ENCODE peak calls at places on chromosomes 7 and 10, in seven cellular contexts. M is GM12878, C is HepG2, B is H1, Q is K562, E is GM12892, F is GM12891. S is an unnamed sample.
A peak's percentile ranks its signal among the peaks of the same experiment; 100 is the strongest.

GRCh38 chr10:111112333-111112732 is 35.5 kb downstream of the ADRA2A start:
- DNase-seq in M (no peak), C (no peak), B (no peak), Q (no peak), E (no peak), F (no peak), S (no peak)

GRCh38 chr10:47381427-47382379 is 2.4 kb downstream of the ZNF488 start:
- DNase-seq in M (no peak), C (no peak), B (no peak), Q (no peak), E (no peak), F (no peak), S (peak; percentile 7)

GRCh38 chr10:29465384-29465783 is 169.4 kb downstream of the SVIL start:
- DNase-seq in M (no peak), C (peak; percentile 14), B (no peak), Q (no peak), E (no peak), F (no peak), S (no peak)

GRCh38 chr7:78605131-78605530 is 806.6 kb downstream of the PHTF2 start:
- DNase-seq in M (no peak), C (no peak), B (no peak), Q (no peak), E (no peak), F (no peak), S (no peak)

GRCh38 chr7:28081016-28081415 is 99.6 kb downstream of the JAZF1 start:
- DNase-seq in M (no peak), C (no peak), B (no peak), Q (no peak), E (no peak), F (no peak), S (peak; percentile 31)

GRCh38 chr10:102714621-102715455 is at the start of gene SFXN2:
- DNase-seq in M (no peak), C (no peak), B (no peak), Q (no peak), E (peak; percentile 38), F (no peak), S (no peak)

GRCh38 chr7:53397911-53398310 is 362.5 kb downstream of the POM121L12 start:
- DNase-seq in M (no peak), C (no peak), B (no peak), Q (no peak), E (no peak), F (no peak), S (no peak)

GRCh38 chr10:36351159-36351558 is 709.1 kb upstream of the FZD8 start:
- DNase-seq in M (no peak), C (no peak), B (no peak), Q (no peak), E (no peak), F (no peak), S (no peak)

GRCh38 chr7:1677206-1678069 is 7.4 kb downstream of the ELFN1 start:
- DNase-seq in M (no peak), C (no peak), B (no peak), Q (no peak), E (no peak), F (no peak), S (peak; percentile 41)

GRCh38 chr7:1676550-1677071 is 6.5 kb downstream of the ELFN1 start:
- DNase-seq in M (no peak), C (no peak), B (no peak), Q (no peak), E (no peak), F (no peak), S (no peak)

GRCh38 chr7:1675036-1675671 is 5.1 kb downstream of the ELFN1 start:
- DNase-seq in M (no peak), C (no peak), B (no peak), Q (no peak), E (no peak), F (no peak), S (peak; percentile 34)

GRCh38 chr7:1674161-1675035 is 4.3 kb downstream of the ELFN1 start:
- DNase-seq in M (no peak), C (no peak), B (no peak), Q (no peak), E (no peak), F (no peak), S (peak; percentile 27)

DNA sequence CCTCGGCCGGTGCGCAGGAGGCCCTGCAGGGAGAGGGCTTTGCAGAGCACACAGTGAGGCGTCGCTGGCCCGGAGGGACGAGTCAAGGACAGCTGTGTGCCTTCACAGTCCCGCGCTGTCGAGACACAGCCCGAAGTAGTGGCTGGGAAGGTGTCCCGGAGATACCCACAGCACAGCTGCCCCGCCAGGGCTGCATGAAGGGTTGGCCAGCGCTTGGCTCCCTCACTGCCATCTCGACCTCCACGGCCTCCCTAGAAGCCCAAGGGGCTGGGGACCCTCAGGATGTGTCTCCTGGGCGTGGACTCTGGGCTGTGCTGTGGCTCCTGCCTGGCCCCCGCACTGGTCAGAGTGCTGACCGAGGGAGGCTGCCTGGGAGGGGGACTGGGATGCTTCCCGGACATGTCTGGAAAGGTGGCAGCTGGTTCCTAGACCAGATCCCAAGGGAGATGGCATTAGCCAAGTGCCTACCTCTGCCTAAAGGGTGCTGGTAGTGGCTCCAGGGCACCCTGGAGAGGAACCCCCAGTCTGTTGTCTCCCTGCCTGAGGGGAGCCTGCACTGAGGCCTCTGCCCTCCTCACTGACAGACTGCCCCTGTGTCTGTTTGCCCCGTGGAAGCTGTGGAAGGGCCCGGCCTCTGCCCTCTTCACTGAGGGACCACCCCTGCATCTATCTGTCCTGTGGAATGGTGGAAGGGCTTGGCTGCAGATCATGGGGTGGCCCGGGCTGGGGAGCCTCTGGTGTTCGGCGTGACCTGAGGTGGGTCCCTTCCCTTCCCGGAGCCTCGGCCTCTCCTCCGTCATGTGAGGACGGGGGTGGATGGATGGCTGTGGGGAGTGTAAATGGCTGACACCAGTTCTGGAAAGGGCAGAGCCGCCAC is 5.8 kb downstream of the ELFN1 start:
- DNase-seq in M (no peak), C (no peak), B (no peak), Q (no peak), E (no peak), F (no peak), S (peak; percentile 44)
- TF ChIP-seq TAF1 in M (no peak), C (no peak), B (no peak), Q (no peak), E (no peak), F (no peak), S (no peak)

GRCh38 chr10:14483417-14483816 is 152.7 kb upstream of the FRMD4A start:
- DNase-seq in M (no peak), C (no peak), B (no peak), Q (no peak), E (no peak), F (no peak), S (no peak)

GRCh38 chr10:14481014-14481413 is 150.3 kb upstream of the FRMD4A start:
- DNase-seq in M (no peak), C (no peak), B (no peak), Q (no peak), E (no peak), F (no peak), S (no peak)

GRCh38 chr10:14478639-14479038 is 147.9 kb upstream of the FRMD4A start:
- DNase-seq in M (no peak), C (no peak), B (peak; percentile 46), Q (peak; percentile 15), E (no peak), F (no peak), S (peak; percentile 65)

GRCh38 chr10:14478201-14478600 is 147.5 kb upstream of the FRMD4A start:
- DNase-seq in M (no peak), C (no peak), B (no peak), Q (no peak), E (no peak), F (no peak), S (no peak)

GRCh38 chr10:14481752-14482151 is 151.0 kb upstream of the FRMD4A start:
- DNase-seq in M (no peak), C (no peak), B (no peak), Q (no peak), E (no peak), F (no peak), S (no peak)
- TF ChIP-seq TAF1 in M (no peak), C (no peak), B (no peak), Q (no peak), E (no peak), F (no peak), S (no peak)

DNA sequence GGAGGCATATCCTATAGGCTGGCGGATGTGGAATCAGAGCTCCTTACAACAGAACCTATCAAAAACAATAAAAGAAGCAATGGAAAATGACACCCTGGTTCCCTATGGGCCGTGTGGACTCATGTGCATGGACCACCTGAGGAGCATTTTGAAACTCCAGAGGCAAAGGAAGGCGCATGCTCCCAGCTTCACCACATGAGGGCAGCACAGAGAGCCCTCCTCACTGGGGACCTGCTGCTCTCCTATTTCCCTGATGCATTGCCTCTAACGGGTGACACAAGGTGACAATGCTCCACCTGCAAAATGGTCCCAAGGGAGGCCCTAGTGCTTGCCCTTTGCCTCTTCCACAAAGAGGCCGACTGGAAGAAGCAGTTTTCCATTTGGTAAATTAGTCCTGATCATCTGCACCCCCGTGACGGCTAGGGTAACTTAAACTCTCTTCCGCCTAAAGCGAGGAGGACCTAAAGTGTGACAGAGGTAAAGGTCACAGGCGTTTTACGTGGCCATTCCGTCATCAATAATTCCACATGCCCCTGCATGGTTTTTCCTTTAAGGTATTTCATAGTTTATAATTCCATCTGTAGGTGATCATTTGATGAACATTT is 67.7 kb downstream of the GPAM start:
- DNase-seq in M (no peak), C (peak; percentile 55), B (peak; percentile 19), Q (peak; percentile 54), E (peak; percentile 36), F (peak; percentile 35), S (peak; percentile 67)
- TF ChIP-seq TAF1 in M (no peak), C (no peak), B (no peak), Q (no peak), E (no peak), F (no peak), S (no peak)

GRCh38 chr7:5232874-5233273 is 42.8 kb downstream of the WIPI2 start:
- DNase-seq in M (no peak), C (no peak), B (no peak), Q (no peak), E (no peak), F (no peak), S (no peak)

GRCh38 chr7:5232485-5232837 is 42.4 kb downstream of the WIPI2 start:
- DNase-seq in M (no peak), C (no peak), B (no peak), Q (no peak), E (no peak), F (no peak), S (no peak)

GRCh38 chr7:5231811-5232484 is 41.9 kb downstream of the WIPI2 start:
- DNase-seq in M (peak; percentile 93), C (no peak), B (no peak), Q (no peak), E (no peak), F (no peak), S (no peak)

GRCh38 chr7:5237286-5237685 is 45.5 kb upstream of the SLC29A4 start:
- DNase-seq in M (no peak), C (no peak), B (no peak), Q (no peak), E (no peak), F (no peak), S (no peak)

DNA sequence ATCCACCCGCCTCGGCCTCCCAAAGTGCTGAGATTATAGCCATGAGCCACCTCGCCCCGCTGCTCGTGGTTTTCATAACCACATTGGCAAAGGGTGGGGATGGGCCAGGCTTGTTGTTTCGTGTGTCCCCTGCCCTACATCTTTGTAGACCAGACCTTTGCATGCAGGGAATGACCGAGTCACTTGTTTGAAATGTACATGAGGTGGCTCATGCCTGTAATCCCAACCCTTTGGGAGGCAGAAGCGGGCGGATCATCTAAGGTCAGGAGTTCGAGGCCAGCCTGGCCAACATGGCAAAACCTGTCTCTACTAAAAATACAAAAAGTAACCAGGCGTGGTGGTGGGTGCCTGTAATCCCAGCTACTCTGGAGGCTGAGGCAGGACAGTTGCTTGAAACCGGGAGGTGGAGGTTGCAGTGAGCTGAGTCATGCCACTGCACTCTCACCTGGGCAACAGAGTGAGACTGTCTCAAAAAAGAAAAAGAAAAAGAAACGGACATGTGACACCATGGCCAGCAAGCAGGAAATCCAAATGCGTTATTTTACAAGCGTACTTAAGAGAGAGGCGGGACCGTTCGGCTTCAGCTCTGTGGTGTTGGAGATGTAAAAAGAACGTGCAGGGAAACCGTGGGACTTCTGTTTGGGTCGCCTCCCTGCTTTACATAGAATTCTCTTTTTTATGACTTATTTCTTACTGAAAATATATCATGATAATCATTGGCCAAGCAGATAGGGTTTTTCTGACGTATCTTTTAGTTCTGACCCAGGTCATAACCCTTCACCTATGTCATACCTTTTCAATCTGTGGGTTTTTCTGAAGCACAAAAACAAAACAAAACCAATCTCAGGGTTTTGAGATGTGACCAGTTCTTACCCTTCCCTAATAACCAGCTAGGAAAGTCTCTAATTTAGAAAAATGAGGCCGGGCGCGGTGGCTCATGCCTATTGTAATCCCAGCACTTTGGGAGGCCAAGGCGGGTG is 45.1 kb downstream of the WIPI2 start:
- DNase-seq in M (peak; percentile 74), C (no peak), B (no peak), Q (no peak), E (no peak), F (no peak), S (no peak)
- TF ChIP-seq TAF1 in M (peak; percentile 20), C (no peak), B (no peak), Q (no peak), E (no peak), F (no peak), S (no peak)

S was measured in SK-N-SH.